ENCODE peak calls at places on chromosomes 16 and 17, in six cellular contexts. C is H1, R is trophoblast cell, A is IMR-90, U is neuronal stem cell, Q is H9. D is an unnamed sample.
A peak's percentile ranks its signal among the peaks of the same experiment; 100 is the strongest.

GRCh38 chr17:45310380-45311324 is 6.2 kb downstream of the MAP3K14 start:
- DNase-seq in Q (no peak), R (no peak), U (no peak), A (no peak), C (no peak), D (no peak)

GRCh38 chr16:85157813-85158701 is 45.8 kb upstream of the CIBAR2 start:
- DNase-seq in A (no peak), R (no peak), Q (peak; percentile 92), U (peak; percentile 47), C (peak; percentile 70), D (peak; percentile 80)

GRCh38 chr17:76382803-76383644 is 1.4 kb upstream of the SPHK1 start:
- DNase-seq in U (peak; percentile 82), R (peak; percentile 83), C (no peak), Q (peak; percentile 86), A (peak; percentile 78), D (peak; percentile 76)

GRCh38 chr17:28247671-28248556 is 71.1 kb upstream of the TMEM97 start:
- DNase-seq in A (peak; percentile 8), Q (peak; percentile 70), R (no peak), C (peak; percentile 19), U (no peak), D (peak; percentile 10)

GRCh38 chr16:86050111-86050510 is 151.1 kb downstream of the IRF8 start:
- DNase-seq in R (no peak), A (no peak), U (no peak), C (no peak), Q (no peak), D (no peak)

GRCh38 chr17:69761011-69761410 is 314.0 kb upstream of the KCNJ16 start:
- DNase-seq in U (no peak), R (peak; percentile 70), A (peak; percentile 41), Q (no peak), C (no peak), D (peak; percentile 25)

GRCh38 chr17:44001461-44001920 is 2.9 kb upstream of the NAGS start:
- DNase-seq in U (no peak), Q (no peak), A (no peak), C (no peak), R (no peak), D (no peak)

GRCh38 chr16:9049241-9049640 is 42.2 kb upstream of the HAPSTR1 start:
- DNase-seq in Q (no peak), A (peak; percentile 97), C (no peak), R (no peak), U (no peak), D (peak; percentile 97)

GRCh38 chr17:21171309-21171922 is 42.5 kb downstream of the TMEM11 start:
- DNase-seq in U (no peak), A (no peak), R (no peak), Q (no peak), C (no peak), D (no peak)

GRCh38 chr17:73667184-73667959 is 23.1 kb upstream of the SDK2 start:
- DNase-seq in R (no peak), U (no peak), Q (no peak), A (no peak), C (no peak), D (no peak)

DNA sequence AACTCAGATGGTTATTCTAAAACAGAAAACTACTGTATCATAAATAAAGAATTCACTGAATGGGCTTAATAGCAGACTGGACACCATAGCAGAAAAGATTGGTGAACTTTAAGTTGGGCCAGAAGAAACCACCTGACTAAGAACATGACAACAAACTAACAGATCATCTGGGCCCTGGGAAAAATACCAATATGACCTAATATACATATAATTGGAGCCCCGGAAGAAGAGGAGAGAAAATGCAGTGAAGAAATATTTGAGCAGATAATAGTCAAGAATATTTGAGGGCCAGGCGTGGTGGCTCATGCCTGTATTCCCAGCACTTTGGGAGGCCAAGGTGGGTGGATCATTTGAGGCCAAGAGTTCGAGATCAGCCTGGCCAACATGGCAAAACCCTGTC is 25.5 kb upstream of the SDK2 start:
- DNase-seq in R (no peak), A (no peak), U (no peak), C (no peak), Q (no peak), D (no peak)
- H2BK120ac ChIP-seq in R (no peak overlapping the region), A (no peak overlapping the region), U (no peak overlapping the region), C (no peak overlapping the region), Q (no peak overlapping the region), D (no peak overlapping the region)

DNA sequence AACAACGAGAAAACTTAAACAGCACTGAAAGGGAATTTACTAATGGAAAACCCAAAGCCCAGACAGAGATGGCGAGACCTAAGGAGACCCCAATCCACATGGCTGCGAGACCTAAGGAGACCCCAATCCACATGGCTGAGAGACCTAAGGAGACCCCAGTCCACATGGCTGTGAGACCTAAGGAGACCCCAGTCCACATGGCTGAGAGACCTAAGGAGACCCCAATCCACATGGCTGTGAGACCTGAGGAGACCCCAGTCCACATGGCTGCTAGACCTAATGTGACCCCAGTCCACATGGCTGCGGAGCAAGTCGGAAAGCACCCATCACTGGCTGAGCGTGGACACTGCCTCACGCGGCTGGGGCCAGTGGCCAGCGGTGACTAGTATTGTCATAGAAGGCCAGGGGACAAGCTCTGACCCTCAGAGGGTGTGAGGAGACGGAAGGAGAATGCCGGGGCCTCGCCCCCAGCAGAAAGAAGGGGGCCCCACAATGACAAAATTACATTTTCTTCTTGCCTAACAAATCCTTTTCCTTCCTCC is 241.8 kb downstream of the C16orf95 start:
- DNase-seq in R (no peak), Q (no peak), A (no peak), U (no peak), C (no peak), D (no peak)
- H4K91ac ChIP-seq in R (no peak overlapping the region), Q (no peak overlapping the region), A (no peak overlapping the region), U (no peak overlapping the region), C (no peak overlapping the region), D (no peak overlapping the region)

DNA sequence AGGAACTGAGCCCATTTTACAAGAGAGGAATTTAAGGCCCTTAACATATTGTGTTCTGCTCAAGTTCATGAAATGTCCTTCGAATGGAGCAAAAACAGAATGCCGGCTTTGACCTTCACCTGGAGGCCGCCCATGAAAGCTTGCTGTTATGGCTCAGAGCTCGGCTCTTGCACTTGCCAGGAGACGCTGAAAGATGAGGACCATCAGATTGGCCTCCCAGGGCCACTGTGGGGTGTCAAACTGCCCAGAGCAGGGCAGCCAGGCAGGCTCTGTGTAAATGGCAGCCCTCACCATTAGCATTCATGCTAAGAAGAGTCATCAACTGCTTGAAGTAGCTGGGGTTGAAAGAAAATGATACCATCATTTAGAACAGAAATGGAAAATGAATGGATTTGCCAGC is 39.3 kb downstream of the IL21R start:
- DNase-seq in R (no peak), C (no peak), A (no peak), U (no peak), Q (no peak), D (no peak)
- H2BK120ac ChIP-seq in R (no peak overlapping the region), C (no peak overlapping the region), A (no peak overlapping the region), U (no peak overlapping the region), Q (no peak overlapping the region), D (no peak overlapping the region)

GRCh38 chr16:51922476-51922875 is 624.5 kb downstream of the TOX3 start:
- DNase-seq in R (no peak), Q (no peak), A (no peak), C (no peak), U (no peak), D (peak; percentile 6)

GRCh38 chr16:51919736-51920135 is 627.2 kb downstream of the TOX3 start:
- DNase-seq in A (peak; percentile 16), C (no peak), Q (no peak), U (no peak), R (no peak), D (no peak)

GRCh38 chr16:51916814-51917213 is 630.1 kb downstream of the TOX3 start:
- DNase-seq in U (no peak), A (no peak), C (no peak), Q (no peak), R (no peak), D (no peak)
- H4K91ac ChIP-seq in U (no peak overlapping the region), A (no peak overlapping the region), C (no peak overlapping the region), Q (no peak overlapping the region), R (no peak overlapping the region), D (no peak overlapping the region)

DNA sequence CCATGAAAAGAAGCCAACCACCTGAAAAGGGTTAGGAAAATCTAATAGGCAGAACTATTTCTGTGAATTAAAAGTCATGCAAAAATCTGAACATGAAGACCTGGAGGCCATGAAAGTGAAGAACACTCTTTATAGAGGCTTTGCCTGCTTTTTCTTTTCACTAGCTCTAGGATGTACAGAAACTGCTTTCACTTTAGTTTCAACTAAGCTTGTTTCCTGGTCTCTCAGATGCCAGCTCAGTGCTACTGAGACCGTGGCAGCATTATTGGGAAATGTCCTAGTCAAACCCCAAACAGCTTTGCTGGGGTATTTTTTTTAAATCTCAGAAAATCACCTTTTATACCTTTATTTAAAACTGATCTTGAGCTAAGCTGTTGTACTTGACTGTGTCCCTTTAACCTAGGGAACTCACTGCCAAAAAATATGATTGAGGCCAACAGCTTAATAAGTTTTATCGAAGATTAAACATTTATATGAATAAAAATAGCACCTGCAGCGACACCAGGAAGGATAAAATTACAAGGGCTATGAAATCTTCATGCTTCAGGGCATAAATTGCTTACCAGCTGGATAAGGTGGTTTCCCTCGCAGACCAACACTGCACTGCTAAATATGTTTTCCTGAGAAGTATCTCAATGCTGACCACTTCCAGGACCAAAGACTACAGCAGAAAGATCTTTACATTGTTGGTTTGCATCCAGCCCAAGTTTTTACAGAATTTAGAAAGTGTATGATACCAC is 621.8 kb upstream of the ZFHX3 start:
- DNase-seq in Q (no peak), A (no peak), C (no peak), U (no peak), R (no peak), D (no peak)
- H2BK120ac ChIP-seq in Q (no peak overlapping the region), A (no peak overlapping the region), C (no peak overlapping the region), U (no peak overlapping the region), R (no peak overlapping the region), D (no peak overlapping the region)

DNA sequence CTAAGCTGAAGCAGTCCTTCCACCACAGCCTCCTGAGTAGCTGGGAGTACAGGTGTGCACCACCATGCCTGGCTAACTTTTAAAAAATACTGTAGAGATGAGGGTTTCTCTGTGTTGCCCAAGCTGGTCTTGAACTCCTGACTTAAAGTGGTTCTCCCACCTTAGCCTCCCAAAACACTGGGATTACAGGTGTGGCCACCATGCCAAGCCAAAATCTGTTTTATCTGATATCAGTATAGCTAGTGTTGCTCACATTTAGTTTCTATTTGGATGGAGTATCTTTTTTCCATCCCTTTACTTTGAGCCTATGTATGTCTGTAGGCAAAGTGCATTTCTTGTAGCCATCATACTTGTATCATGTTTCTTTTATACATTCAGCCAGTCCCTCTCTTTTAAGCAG is 82.1 kb downstream of the BCAS3 start:
- DNase-seq in C (no peak), R (no peak), U (no peak), A (no peak), Q (no peak), D (no peak)
- H4K91ac ChIP-seq in C (no peak overlapping the region), R (no peak overlapping the region), U (no peak overlapping the region), A (no peak overlapping the region), Q (no peak overlapping the region), D (no peak overlapping the region)